ENCODE peak calls at places on chromosomes 12 and 14, in four cellular contexts. A is MM.1S, X is nephron progenitor cell, W is ELF-1. E is an unnamed sample.

GRCh38 chr14:91405241-91405721 is 12.3 kb downstream of the CCDC88C start:
- DNase-seq in A (no peak), X (no peak), W (no peak), E (no peak)

GRCh38 chr12:52442600-52443061 is 8.5 kb upstream of the KRT75 start:
- DNase-seq in A (no peak), X (peak), W (peak), E (no peak)

GRCh38 chr12:111455448-111456320 is 50.0 kb downstream of the SH2B3 start:
- DNase-seq in A (no peak), X (no peak), W (no peak), E (no peak)

GRCh38 chr12:76242813-76243540 is 105.2 kb downstream of the BBS10 start:
- DNase-seq in A (no peak), X (no peak), W (no peak), E (no peak)

GRCh38 chr12:51351913-51352532 is 5.5 kb upstream of the CELA1 start:
- DNase-seq in A (no peak), X (peak), W (peak), E (peak)

GRCh38 chr12:124369055-124369900 is 74.4 kb downstream of the RFLNA start:
- DNase-seq in A (no peak), X (no peak), W (no peak), E (no peak)

GRCh38 chr14:95432152-95433093 is 84.0 kb downstream of the SYNE3 start:
- DNase-seq in A (no peak), X (peak), W (peak), E (no peak)

GRCh38 chr14:100586153-100586519 is 1.1 kb downstream of the BEGAIN start:
- DNase-seq in A (no peak), X (no peak), W (no peak), E (no peak)

GRCh38 chr14:54299393-54300363 is 97.1 kb upstream of the CDKN3 start:
- DNase-seq in A (no peak), X (no peak), W (no peak), E (no peak)

GRCh38 chr12:32859389-32859788 is 37.2 kb downstream of the PKP2 start:
- DNase-seq in A (peak), X (no peak), W (no peak), E (no peak)

GRCh38 chr12:109277899-109278762 is 31.0 kb downstream of the FOXN4 start:
- DNase-seq in A (no peak), X (no peak), W (peak), E (no peak)

GRCh38 chr12:78470354-78471195 is 394.0 kb upstream of the SYT1 start:
- DNase-seq in A (peak), X (peak), W (peak), E (no peak)

GRCh38 chr14:104967414-104968152 is 10.6 kb downstream of the AHNAK2 start:
- DNase-seq in A (no peak), X (peak), W (peak), E (no peak)

GRCh38 chr14:70871863-70872677 is 35.2 kb upstream of the PCNX1 start:
- DNase-seq in A (peak), X (no peak), W (no peak), E (no peak)

GRCh38 chr14:74324945-74325361 is 22.2 kb upstream of the ABCD4 start:
- DNase-seq in A (peak), X (no peak), W (peak), E (peak)

GRCh38 chr14:78455896-78456435 is 285.8 kb downstream of the NRXN3 start:
- DNase-seq in A (peak), X (no peak), W (no peak), E (peak)

GRCh38 chr12:522692-523378 is 63.1 kb downstream of the B4GALNT3 start:
- DNase-seq in A (no peak), X (no peak), W (no peak), E (no peak)

GRCh38 chr14:22657861-22658260 is 13.7 kb upstream of the OR6J1 start:
- DNase-seq in A (peak), X (no peak), W (no peak), E (no peak)

GRCh38 chr14:33922125-33922524 is 28.7 kb downstream of the EGLN3 start:
- DNase-seq in A (no peak), X (no peak), W (no peak), E (no peak)

GRCh38 chr12:80320121-80320678 is 123.8 kb upstream of the PTPRQ start:
- DNase-seq in A (no peak), X (no peak), W (no peak), E (no peak)

GRCh38 chr14:20415723-20416622 is 2.7 kb upstream of the TEP1 start:
- DNase-seq in A (peak), X (no peak), W (peak), E (peak)

GRCh38 chr12:64237382-64237781 is 15.3 kb upstream of the KICS2 start:
- DNase-seq in A (no peak), X (no peak), W (no peak), E (no peak)

GRCh38 chr12:51082561-51083139 is 746 bp downstream of the CSRNP2 start:
- DNase-seq in A (no peak), X (no peak), W (peak), E (no peak)

GRCh38 chr12:51118706-51119105 is 35.3 kb upstream of the CSRNP2 start:
- DNase-seq in A (no peak), X (no peak), W (no peak), E (no peak)

GRCh38 chr14:35333797-35334743 is 41.9 kb downstream of the PSMA6 start:
- DNase-seq in A (no peak), X (no peak), W (no peak), E (no peak)

GRCh38 chr14:47442206-47442605 is 233.2 kb downstream of the MDGA2 start:
- DNase-seq in A (no peak), X (peak), W (peak), E (no peak)

GRCh38 chr14:104635717-104636116 is 31.1 kb upstream of the TMEM179 start:
- DNase-seq in A (no peak), X (no peak), W (no peak), E (no peak)

GRCh38 chr12:2959508-2960431 is 573 bp downstream of the TEAD4 start:
- DNase-seq in A (peak), X (peak), W (peak), E (peak)

GRCh38 chr12:65839027-65839426 is 14.7 kb downstream of the HMGA2 start:
- DNase-seq in A (no peak), X (no peak), W (no peak), E (no peak)

GRCh38 chr12:113996026-113996425 is 29.9 kb upstream of the RBM19 start:
- DNase-seq in A (no peak), X (no peak), W (peak), E (no peak)

GRCh38 chr12:119693006-119693405 is 25.1 kb downstream of the PRKAB1 start:
- DNase-seq in A (no peak), X (no peak), W (no peak), E (no peak)

GRCh38 chr14:52844262-52845060 is 53.1 kb upstream of the GNPNAT1 start:
- DNase-seq in A (no peak), X (no peak), W (peak), E (no peak)

GRCh38 chr12:132215644-132215989 is 71.4 kb downstream of the NOC4L start:
- DNase-seq in A (no peak), X (no peak), W (no peak), E (no peak)

E was measured in NCI-H1930.